ENCODE peak calls at places on chromosome 17, in ten cellular contexts. Y is fibroblast of lung, O is IMR-90, Q is transverse colon, W is uterus, K is cardiac muscle cell, B is tibial artery, S is fibroblast of villous mesenchyme, J is WTC11, A is mucosa of descending colon. F is an unnamed sample.

GRCh38 chr17:59890720-59891119 is 2.0 kb downstream of the TUBD1 start:
- DNase-seq in K (no peak), S (peak; percentile 25), W (no peak), B (no peak), J (no peak), Y (no peak), O (peak; percentile 78), Q (no peak), A (no peak), F (no peak)

GRCh38 chr17:58541249-58541648 is 26.8 kb upstream of the MTMR4 start:
- DNase-seq in W (no peak), Y (no peak), Q (no peak), O (no peak), A (no peak), B (no peak), K (no peak), J (peak; percentile 42), S (no peak), F (no peak)

GRCh38 chr17:42535400-42536047 is 517 bp upstream of the NAGLU start:
- DNase-seq in O (no peak), K (no peak), Q (no peak), B (no peak), S (no peak), A (peak; percentile 56), J (no peak), W (no peak), Y (no peak), F (no peak)

GRCh38 chr17:79919164-79919585 is 79.9 kb upstream of the CBX4 start:
- DNase-seq in Y (no peak), O (no peak), A (peak; percentile 95), B (peak; percentile 95), J (no peak), K (no peak), S (no peak), Q (peak; percentile 94), W (peak; percentile 61), F (no peak)

GRCh38 chr17:18191071-18191667 is 7.5 kb downstream of the ALKBH5 start:
- DNase-seq in W (peak; percentile 34), Q (no peak), S (peak; percentile 36), J (no peak), O (no peak), Y (peak; percentile 7), B (no peak), A (no peak), K (peak; percentile 62), F (no peak)

GRCh38 chr17:39391448-39391847 is 10.0 kb downstream of the FBXL20 start:
- DNase-seq in S (no peak), A (no peak), W (no peak), K (no peak), Q (no peak), Y (no peak), B (no peak), J (no peak), O (no peak), F (no peak)

GRCh38 chr17:55547027-55547670 is 35.9 kb upstream of the SMIM36 start:
- DNase-seq in A (no peak), B (no peak), J (no peak), K (peak; percentile 39), S (peak; percentile 21), Y (peak; percentile 70), W (no peak), O (peak; percentile 10), Q (no peak), F (no peak)

GRCh38 chr17:14575349-14575966 is 274.6 kb downstream of the HS3ST3B1 start:
- DNase-seq in A (no peak), J (no peak), K (no peak), Y (peak; percentile 89), S (no peak), Q (no peak), B (no peak), W (no peak), O (peak; percentile 25), F (no peak)

GRCh38 chr17:79024901-79025737 is 1.1 kb downstream of the C1QTNF1 start:
- DNase-seq in W (no peak), K (peak; percentile 49), J (no peak), Q (peak; percentile 51), Y (no peak), A (no peak), O (no peak), B (peak; percentile 95), S (peak; percentile 46), F (no peak)

GRCh38 chr17:57295526-57296023 is 39.3 kb downstream of the MSI2 start:
- DNase-seq in W (no peak), Y (peak; percentile 31), J (no peak), B (no peak), Q (no peak), K (peak; percentile 10), A (no peak), S (peak; percentile 50), O (peak; percentile 71), F (no peak)

GRCh38 chr17:67994827-67995567 is 1.3 kb downstream of the C17orf58 start:
- DNase-seq in O (peak; percentile 83), Y (peak; percentile 91), J (no peak), Q (no peak), W (peak; percentile 34), S (peak; percentile 80), K (peak; percentile 71), A (no peak), B (no peak), F (no peak)

GRCh38 chr17:71085238-71086033 is 916.1 kb downstream of the KCNJ2 start:
- DNase-seq in Y (peak; percentile 14), O (no peak), A (no peak), J (peak; percentile 70), S (peak; percentile 20), K (peak; percentile 19), Q (peak; percentile 14), B (no peak), W (no peak), F (peak; percentile 36)

DNA sequence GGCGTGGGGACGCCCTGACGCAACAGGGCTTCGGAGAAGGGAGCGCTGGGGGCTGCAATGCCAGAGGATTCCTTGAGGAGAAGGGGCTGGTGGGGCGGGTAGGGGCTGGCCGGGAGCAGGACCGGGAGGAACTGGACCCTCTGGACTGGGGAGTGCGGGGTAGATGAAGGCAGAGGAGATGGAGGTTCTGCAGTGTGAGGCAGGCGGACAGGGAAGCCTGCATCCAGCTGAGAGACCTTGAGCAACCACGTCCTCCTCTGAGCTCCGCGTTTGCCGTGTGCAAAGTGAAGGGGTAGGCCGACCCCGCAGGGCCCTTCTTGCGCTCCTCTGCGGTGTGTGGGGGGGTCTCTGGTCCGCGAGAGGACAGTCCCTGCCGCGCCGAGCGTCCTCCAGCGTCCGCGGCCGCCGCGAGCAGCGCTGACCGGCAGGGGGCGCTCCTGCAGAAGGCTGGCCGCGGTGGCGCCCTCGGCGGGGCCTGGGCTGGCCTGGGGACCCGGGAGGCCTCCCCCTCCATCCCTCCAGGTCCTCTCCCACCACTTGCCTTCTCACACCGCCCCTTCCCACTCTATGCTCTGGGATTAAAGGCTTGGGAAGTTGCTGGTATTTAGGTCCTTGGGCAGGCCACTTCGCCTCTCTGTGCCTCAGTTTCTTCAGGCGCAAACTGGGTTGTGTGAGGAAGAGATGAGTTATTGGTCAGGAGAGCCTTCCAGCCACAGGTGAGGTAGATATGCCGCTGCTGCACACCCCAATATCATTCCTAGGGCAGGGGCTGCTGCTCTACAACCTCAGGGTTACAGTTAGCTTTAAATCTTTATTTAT is 9.6 kb upstream of the WNT9B start:
- DNase-seq in O (no peak), Y (no peak), A (no peak), K (peak; percentile 29), B (no peak), Q (no peak), J (peak; percentile 78), W (no peak), S (no peak), F (peak; percentile 62)
- TF ChIP-seq CTCF in O (peak; percentile 65), Y (peak; percentile 71), A (peak; percentile 60), K (peak; percentile 71), B (peak; percentile 45), Q (peak; percentile 72), J (peak; percentile 96), W (peak; percentile 64), S (peak; percentile 68), F (peak; percentile 86)

DNA sequence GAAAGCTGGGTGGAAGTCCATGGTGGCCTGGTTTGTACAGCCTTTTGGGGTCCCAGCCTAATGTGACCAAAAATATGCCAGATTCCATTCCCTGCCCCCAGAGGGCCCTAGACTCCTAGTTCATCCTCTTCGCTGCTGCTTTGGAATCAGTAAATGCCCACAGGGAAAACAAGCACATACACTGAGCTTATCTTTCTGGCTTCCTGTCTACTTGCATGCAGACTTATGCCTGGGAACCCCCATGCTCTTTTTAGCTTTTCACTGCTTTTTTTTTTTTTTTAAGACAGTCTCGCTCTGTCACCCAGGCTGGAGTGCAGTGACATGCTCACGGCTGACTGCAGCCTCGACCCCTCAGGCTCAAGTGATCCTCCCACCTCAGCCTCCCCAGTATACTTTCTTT is 6.2 kb upstream of the CD300LG start:
- DNase-seq in S (peak; percentile 47), W (no peak), J (no peak), B (no peak), A (peak; percentile 11), K (peak; percentile 73), O (peak; percentile 16), Y (peak; percentile 18), Q (no peak), F (no peak)
- TF ChIP-seq CTCF in S (peak; percentile 46), W (no peak), J (no peak), B (peak; percentile 11), A (no peak), K (peak; percentile 53), O (peak; percentile 24), Y (no peak), Q (no peak), F (peak; percentile 43)

GRCh38 chr17:9321862-9322261 is 253.8 kb downstream of the STX8 start:
- DNase-seq in O (no peak), W (no peak), Y (no peak), K (no peak), J (no peak), B (no peak), Q (no peak), A (no peak), S (no peak), F (no peak)

GRCh38 chr17:9322298-9322697 is 253.3 kb downstream of the STX8 start:
- DNase-seq in Q (no peak), W (no peak), B (no peak), S (no peak), O (no peak), A (no peak), J (no peak), K (no peak), Y (no peak), F (peak; percentile 66)

GRCh38 chr17:9329251-9329921 is 246.2 kb downstream of the STX8 start:
- DNase-seq in K (no peak), A (no peak), Q (no peak), W (no peak), S (no peak), Y (no peak), O (no peak), J (no peak), B (no peak), F (no peak)

GRCh38 chr17:9330140-9330902 is 245.3 kb downstream of the STX8 start:
- DNase-seq in S (no peak), K (no peak), W (no peak), O (no peak), J (peak; percentile 25), A (no peak), Q (no peak), Y (no peak), B (no peak), F (peak; percentile 35)

GRCh38 chr17:9324864-9325263 is 250.8 kb downstream of the STX8 start:
- DNase-seq in B (no peak), O (peak; percentile 20), Y (peak; percentile 25), J (no peak), S (peak; percentile 55), W (no peak), K (peak; percentile 30), Q (no peak), A (no peak), F (no peak)
- TF ChIP-seq CTCF in B (no peak), O (no peak), Y (no peak), J (no peak), S (no peak), W (no peak), K (no peak), Q (no peak), A (no peak), F (no peak)

GRCh38 chr17:29867643-29868181 is 62.3 kb downstream of the SSH2 start:
- DNase-seq in B (no peak), A (no peak), Q (no peak), S (no peak), O (no peak), J (no peak), Y (peak; percentile 27), K (no peak), W (no peak), F (no peak)
- TF ChIP-seq CTCF in B (no peak), A (no peak), Q (no peak), S (peak; percentile 10), O (peak; percentile 23), J (no peak), Y (no peak), K (peak; percentile 13), W (no peak), F (peak; percentile 38)